ENCODE peak calls at places on chromosomes 5 and 9, in nine cellular contexts. Q is fibroblast of the aortic adventitia; V is brain microvascular endothelial cell; T is CD8-positive, alpha-beta T cell; G is OCI-LY7; B is psoas muscle; Z is A549; R is Panc1; E is AG10803. W is an unnamed sample.

GRCh38 chr5:171629221-171630005 is 156.2 kb upstream of the SMIM23 start:
- DNase-seq in R (no peak), Z (peak; percentile 30), B (no peak), T (no peak), Q (peak; percentile 31), E (no peak), G (no peak), V (peak; percentile 29), W (no peak)

GRCh38 chr9:31364171-31364570 is 1020.3 kb upstream of the ACO1 start:
- DNase-seq in Q (no peak), T (no peak), G (no peak), B (no peak), R (no peak), Z (no peak), V (no peak), E (no peak), W (no peak)

GRCh38 chr5:38608877-38609276 is 52.4 kb upstream of the LIFR start:
- DNase-seq in R (no peak), T (no peak), B (no peak), G (no peak), E (no peak), V (no peak), Q (no peak), Z (no peak), W (no peak)

GRCh38 chr9:119951591-119951990 is 582.4 kb upstream of the BRINP1 start:
- DNase-seq in R (no peak), E (peak; percentile 60), B (no peak), V (no peak), G (no peak), Z (no peak), T (no peak), Q (no peak), W (no peak)

GRCh38 chr5:78534148-78535009 is 114.2 kb downstream of the LHFPL2 start:
- DNase-seq in G (no peak), T (no peak), R (no peak), E (peak; percentile 53), Q (peak; percentile 58), Z (no peak), B (peak; percentile 68), V (peak; percentile 90), W (peak; percentile 52)

GRCh38 chr5:36744678-36745659 is 131.6 kb upstream of the NIPBL start:
- DNase-seq in B (peak; percentile 78), E (peak; percentile 52), G (peak; percentile 61), Z (peak; percentile 86), R (peak; percentile 36), T (peak; percentile 24), Q (peak; percentile 60), V (peak; percentile 28), W (peak; percentile 53)

GRCh38 chr5:173420108-173420507 is 91.9 kb upstream of the STC2 start:
- DNase-seq in Z (no peak), R (no peak), E (peak; percentile 30), B (no peak), V (no peak), G (no peak), T (no peak), Q (no peak), W (peak; percentile 82)

GRCh38 chr5:6765612-6766525 is 52.6 kb downstream of the TENT4A start:
- DNase-seq in Z (peak; percentile 91), E (peak; percentile 68), G (peak; percentile 64), V (peak; percentile 64), B (peak; percentile 83), Q (peak; percentile 71), R (peak; percentile 57), T (peak; percentile 62), W (peak; percentile 61)

GRCh38 chr5:149561848-149562247 is 10.6 kb upstream of the CSNK1A1 start:
- DNase-seq in E (peak; percentile 95), T (no peak), R (peak; percentile 94), V (peak; percentile 89), G (peak; percentile 17), Q (peak; percentile 97), Z (peak; percentile 75), B (no peak), W (peak; percentile 94)

GRCh38 chr5:111741270-111741669 is 15.7 kb downstream of the NREP start:
- DNase-seq in B (no peak), V (no peak), T (no peak), R (no peak), E (no peak), G (peak; percentile 84), Q (no peak), Z (no peak), W (peak; percentile 54)

GRCh38 chr5:111863801-111864200 is 106.8 kb upstream of the NREP start:
- DNase-seq in B (no peak), Q (no peak), Z (no peak), V (no peak), T (no peak), R (no peak), G (no peak), E (no peak), W (peak; percentile 43)

GRCh38 chr5:150589791-150590601 is 50.5 kb upstream of the SYNPO start:
- DNase-seq in B (peak; percentile 90), Z (no peak), G (no peak), R (no peak), V (no peak), T (no peak), Q (peak; percentile 72), E (peak; percentile 61), W (peak; percentile 15)

DNA sequence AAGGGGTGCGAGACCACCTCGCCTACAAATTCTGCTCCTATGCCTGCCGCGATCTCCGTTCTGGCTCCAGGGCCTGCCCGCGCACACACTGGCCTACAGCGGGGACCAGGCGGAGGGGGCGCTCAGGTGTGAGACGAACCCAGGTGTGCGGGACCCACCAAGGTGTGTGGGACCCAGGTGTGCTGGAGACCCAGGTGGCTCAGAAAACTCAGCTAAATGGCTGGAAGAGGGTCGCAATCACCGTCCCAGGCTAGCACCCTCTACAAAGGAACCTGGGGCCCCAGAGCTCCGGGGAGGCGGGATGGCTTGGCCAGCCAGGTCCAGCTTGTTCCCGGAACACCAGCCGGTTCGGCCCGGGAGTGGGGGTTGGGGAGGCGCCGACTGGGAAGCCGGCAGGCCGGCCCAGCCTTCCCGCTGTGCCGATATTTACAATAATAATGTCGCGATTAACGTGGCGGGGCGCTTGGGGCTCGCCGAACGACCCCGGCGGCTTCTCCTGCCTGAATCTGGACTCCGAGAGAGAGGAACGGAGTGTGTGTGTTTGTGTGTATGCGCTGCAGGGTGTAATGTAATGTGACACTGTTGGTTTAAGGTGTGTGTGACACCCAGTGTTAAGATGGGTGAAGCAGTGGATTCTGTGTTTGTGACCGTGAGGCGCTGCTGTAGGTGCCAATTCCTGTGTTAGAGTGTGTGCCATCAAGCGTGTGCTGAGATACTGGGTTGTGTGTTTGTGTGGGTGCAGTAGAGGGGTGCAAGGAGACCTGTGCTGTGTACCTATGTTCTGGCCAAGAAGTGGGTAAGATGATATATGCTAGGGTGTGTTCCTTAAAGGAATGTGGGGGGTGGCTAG is 1.4 kb downstream of the PCDH1 start:
- DNase-seq in R (no peak), Q (no peak), B (no peak), E (no peak), Z (no peak), G (no peak), T (no peak), V (no peak), W (no peak)
- H3K4me3 ChIP-seq in R (peak overlapping the region; percentile 45), Q (no peak overlapping the region), B (peak overlapping the region; percentile 71), E (no peak overlapping the region), Z (peak overlapping the region; percentile 64), G (no peak overlapping the region), T (peak overlapping the region; percentile 32), V (peak overlapping the region; percentile 26), W (no peak overlapping the region)

GRCh38 chr5:123178693-123179092 is 89.7 kb downstream of the PRDM6 start:
- DNase-seq in E (no peak), G (no peak), T (no peak), B (no peak), Q (no peak), R (no peak), V (no peak), Z (no peak), W (no peak)

GRCh38 chr5:123182072-123182471 is 93.0 kb downstream of the PRDM6 start:
- DNase-seq in R (no peak), B (no peak), G (no peak), Q (no peak), Z (no peak), E (no peak), V (no peak), T (no peak), W (no peak)

GRCh38 chr5:123181394-123181801 is 92.4 kb downstream of the PRDM6 start:
- DNase-seq in R (no peak), B (no peak), T (no peak), Z (no peak), Q (no peak), E (no peak), G (no peak), V (no peak), W (no peak)

GRCh38 chr5:123180178-123180577 is 91.1 kb downstream of the PRDM6 start:
- DNase-seq in E (peak; percentile 10), V (no peak), Z (no peak), B (peak; percentile 64), T (no peak), Q (peak; percentile 77), R (no peak), G (no peak), W (no peak)

DNA sequence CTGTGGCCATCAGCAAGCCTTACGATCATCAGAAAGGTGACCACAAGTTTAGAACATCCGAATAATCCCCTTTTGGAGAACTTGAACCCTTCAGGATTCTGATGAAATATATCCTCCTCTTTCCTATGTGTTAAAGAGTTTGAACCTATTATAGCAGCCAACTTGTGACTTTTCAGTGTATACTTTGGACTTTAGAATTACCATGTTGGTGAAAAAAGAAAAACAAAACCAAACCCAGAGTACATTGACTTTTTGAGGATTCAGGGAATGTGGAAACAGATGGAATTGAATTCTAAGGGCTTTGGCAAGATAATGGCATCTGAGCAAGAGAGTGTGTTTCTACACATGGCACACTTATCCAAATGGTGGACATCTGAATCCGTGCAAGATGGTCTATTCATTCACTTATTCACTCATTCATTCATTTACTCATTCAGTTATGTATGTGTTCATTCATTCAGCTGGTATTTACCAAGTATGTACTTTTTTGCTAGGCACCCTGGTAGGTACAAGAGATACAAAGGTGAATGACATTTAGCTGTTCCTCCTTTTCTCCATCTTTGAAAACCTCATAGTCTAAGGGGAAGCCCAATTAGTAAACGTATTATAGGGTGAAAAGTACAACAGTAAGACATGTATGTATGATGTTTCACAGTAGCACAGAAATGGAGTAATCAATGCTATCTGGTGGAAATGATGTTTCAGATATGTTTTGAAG is 91.8 kb downstream of the PRDM6 start:
- DNase-seq in G (no peak), R (no peak), Z (no peak), T (no peak), B (no peak), V (no peak), E (no peak), Q (no peak), W (no peak)
- TF ChIP-seq CTCF in G (no peak), R (no peak), Z (no peak), T (no peak), B (no peak), V (no peak), E (no peak), Q (no peak), W (no peak)

GRCh38 chr5:174504266-174504726 is 220.1 kb upstream of the MSX2 start:
- DNase-seq in Q (peak; percentile 10), E (no peak), B (no peak), R (no peak), T (no peak), Z (no peak), G (no peak), V (no peak), W (no peak)
- H3K4me3 ChIP-seq in Q (no peak overlapping the region), E (no peak overlapping the region), B (no peak overlapping the region), R (peak overlapping the region; percentile 25), T (no peak overlapping the region), Z (no peak overlapping the region), G (no peak overlapping the region), V (no peak overlapping the region), W (peak overlapping the region; percentile 16)

DNA sequence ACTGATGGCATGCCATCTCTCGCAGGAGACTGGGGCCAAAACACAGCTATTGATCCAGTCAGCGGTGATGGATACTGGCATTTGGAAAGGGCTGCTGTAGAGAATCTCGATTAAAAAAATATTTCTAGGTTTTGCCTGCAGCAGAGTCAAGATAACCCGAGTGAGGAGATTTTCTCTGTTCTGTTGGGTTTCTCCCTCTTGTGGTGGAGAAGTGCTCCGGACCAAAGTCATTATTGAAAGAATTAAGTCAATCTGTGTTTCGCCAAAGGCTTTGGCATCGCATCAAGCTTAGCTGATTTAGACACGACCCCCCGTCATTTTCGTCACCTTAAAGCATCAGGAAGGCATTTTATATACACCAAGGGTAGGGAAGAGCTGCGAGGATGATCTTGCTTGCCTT is 97.2 kb upstream of the IRX2 start:
- DNase-seq in Z (no peak), V (no peak), R (no peak), Q (no peak), E (no peak), T (no peak), B (no peak), G (no peak), W (peak; percentile 6)
- TF ChIP-seq CTCF in Z (no peak), V (no peak), R (peak; percentile 22), Q (no peak), E (peak; percentile 31), T (no peak), B (no peak), G (no peak), W (no peak)

W was measured in foreskin fibroblast.